ENCODE peak calls at places on chromosomes 12 and 14, in six cellular contexts. L is GM13976, B is fibroblast of the aortic adventitia, M is HuH-7, A is HepG2, Q is T1000. T is an unnamed sample.

GRCh38 chr12:122022393-122023338 is 982 bp downstream of the BCL7A start:
- DNase-seq in M (no peak), L (peak; percentile 70), B (no peak), A (no peak), Q (no peak), T (no peak)

GRCh38 chr12:67595365-67595764 is 53.2 kb upstream of the DYRK2 start:
- DNase-seq in Q (no peak), A (no peak), M (no peak), B (no peak), L (no peak), T (no peak)

GRCh38 chr12:48110691-48111315 is 4.9 kb upstream of the SENP1 start:
- DNase-seq in A (no peak), L (no peak), M (no peak), B (no peak), Q (no peak), T (no peak)

GRCh38 chr12:77324763-77325468 is 259.5 kb upstream of the E2F7 start:
- DNase-seq in Q (peak; percentile 24), M (peak; percentile 73), A (peak; percentile 33), L (peak; percentile 84), B (peak; percentile 68), T (peak; percentile 69)

GRCh38 chr12:53981652-53982565 is 3.0 kb upstream of the HOXC10 start:
- DNase-seq in L (no peak), M (no peak), Q (no peak), A (no peak), B (no peak), T (no peak)

GRCh38 chr12:12387521-12387920 is 30.6 kb downstream of the BORCS5 start:
- DNase-seq in A (no peak), L (no peak), M (no peak), B (peak; percentile 73), Q (no peak), T (no peak)

GRCh38 chr14:31229638-31230229 is 22.1 kb upstream of the HECTD1 start:
- DNase-seq in A (peak; percentile 100), Q (peak; percentile 55), M (peak; percentile 99), L (no peak), B (peak; percentile 99), T (no peak)

GRCh38 chr14:64958743-64959142 is 13.4 kb downstream of the RAB15 start:
- DNase-seq in A (no peak), B (no peak), L (no peak), Q (no peak), M (no peak), T (no peak)

GRCh38 chr12:59734371-59734770 is 138.5 kb downstream of the SLC16A7 start:
- DNase-seq in B (no peak), A (no peak), M (no peak), Q (no peak), L (no peak), T (no peak)